ENCODE peak calls at places on chromosome X, in six cellular contexts. K, E, F, V, H and P are unnamed samples.

GRCh38 chrX:70954871-70955270 is 24.0 kb upstream of the SLC7A3 start:
- DNase-seq in V (no peak), K (no peak), F (no peak), E (no peak), H (no peak), P (no peak)

GRCh38 chrX:17405225-17405969 is 30.4 kb downstream of the NHS start:
- DNase-seq in F (no peak), E (peak), K (no peak), V (no peak), H (no peak), P (peak)

GRCh38 chrX:8879750-8880149 is 78.6 kb upstream of the FAM9A start:
- DNase-seq in K (no peak), E (peak), H (peak), F (peak), V (peak), P (peak)

GRCh38 chrX:74421181-74422028 is at the start of gene SLC16A2:
- DNase-seq in E (peak), H (peak), K (peak), F (peak), V (peak), P (peak)

GRCh38 chrX:38061335-38061734 is 55.0 kb downstream of the SYTL5 start:
- DNase-seq in F (peak), H (no peak), K (no peak), E (peak), V (no peak), P (no peak)

GRCh38 chrX:112846114-112846513 is 5.5 kb upstream of the AMOT start:
- DNase-seq in E (peak), H (no peak), V (no peak), K (no peak), F (peak), P (no peak)

GRCh38 chrX:152149648-152150047 is 11.3 kb upstream of the MAGEA10 start:
- DNase-seq in H (no peak), F (no peak), K (no peak), V (no peak), E (no peak), P (no peak)

GRCh38 chrX:24479924-24480722 is 15.0 kb downstream of the PDK3 start:
- DNase-seq in K (no peak), F (peak), V (no peak), E (peak), H (no peak), P (peak)

GRCh38 chrX:22192419-22193086 is 80.2 kb upstream of the CBLL2 start:
- DNase-seq in F (peak), E (peak), H (peak), V (peak), K (peak), P (peak)

GRCh38 chrX:42247241-42247640 is 323.9 kb upstream of the CASK start:
- DNase-seq in F (no peak), V (no peak), E (peak), H (no peak), K (no peak), P (peak)

GRCh38 chrX:39772057-39772832 is 325.5 kb downstream of the BCOR start:
- DNase-seq in H (no peak), E (peak), V (peak), K (no peak), F (peak), P (no peak)

GRCh38 chrX:84187501-84188319 is at the start of gene RPS6KA6:
- DNase-seq in H (peak), V (peak), K (peak), F (peak), E (peak), P (no peak)

GRCh38 chrX:104137496-104137895 is 19.3 kb downstream of the SLC25A53 start:
- DNase-seq in F (peak), E (no peak), V (no peak), H (no peak), K (no peak), P (no peak)

GRCh38 chrX:111645607-111646006 is 35.4 kb upstream of the ALG13 start:
- DNase-seq in H (no peak), V (no peak), F (no peak), K (no peak), E (no peak), P (no peak)

GRCh38 chrX:150577174-150577573 is 8.8 kb downstream of the MTM1 start:
- DNase-seq in V (no peak), H (no peak), E (no peak), K (no peak), F (no peak), P (no peak)

GRCh38 chrX:40380649-40381488 is 199.9 kb upstream of the ATP6AP2 start:
- DNase-seq in V (no peak), F (no peak), E (no peak), H (no peak), K (no peak), P (no peak)

GRCh38 chrX:85244411-85245210 is 820 bp downstream of the ZNF711 start:
- DNase-seq in H (peak), K (peak), V (no peak), E (peak), F (peak), P (no peak)

GRCh38 chrX:38233891-38234807 is 13.5 kb upstream of the SRPX start:
- DNase-seq in V (no peak), K (no peak), H (no peak), F (peak), E (peak), P (peak)

GRCh38 chrX:131841496-131842410 is 181.3 kb upstream of the STK26 start:
- DNase-seq in H (peak), F (peak), E (peak), K (peak), V (peak), P (peak)

GRCh38 chrX:49627030-49627777 is 28.4 kb downstream of the GAGE1 start:
- DNase-seq in K (no peak), F (no peak), E (no peak), V (peak), H (peak), P (no peak)

GRCh38 chrX:51144828-51145442 is 187.7 kb upstream of the NUDT10 start:
- DNase-seq in K (peak), E (peak), H (peak), V (peak), F (peak), P (peak)

GRCh38 chrX:7987160-7987992 is 60.2 kb upstream of the PNPLA4 start:
- DNase-seq in H (no peak), V (no peak), F (peak), K (no peak), E (peak), P (no peak)

GRCh38 chrX:120499301-120500097 is 30.4 kb upstream of the LAMP2 start:
- DNase-seq in K (no peak), H (no peak), V (no peak), F (no peak), E (peak), P (no peak)

GRCh38 chrX:41507899-41508298 is 60.8 kb downstream of the NYX start:
- DNase-seq in V (no peak), K (no peak), H (no peak), E (peak), F (peak), P (no peak)

GRCh38 chrX:55593756-55594257 is 29.4 kb upstream of the FOXR2 start:
- DNase-seq in K (no peak), E (no peak), F (no peak), H (no peak), V (no peak), P (no peak)

GRCh38 chrX:12929701-12930100 is 23.3 kb downstream of the TLR8 start:
- DNase-seq in F (no peak), H (no peak), K (no peak), E (peak), V (no peak), P (no peak)

GRCh38 chrX:14412686-14413085 is 116.7 kb upstream of the GLRA2 start:
- DNase-seq in K (no peak), V (no peak), H (no peak), F (no peak), E (no peak), P (no peak)

GRCh38 chrX:120857240-120857639 is 18.4 kb downstream of the CT47B1 start:
- DNase-seq in E (no peak), K (no peak), H (peak), F (no peak), V (peak), P (peak)

GRCh38 chrX:20488473-20488872 is 221.8 kb upstream of the RPS6KA3 start:
- DNase-seq in V (no peak), F (no peak), K (no peak), H (no peak), E (no peak), P (no peak)

GRCh38 chrX:145623453-145623852 is 194.2 kb upstream of the SLITRK2 start:
- DNase-seq in E (no peak), F (no peak), V (no peak), K (no peak), H (no peak), P (no peak)

GRCh38 chrX:10070714-10071436 is 85.9 kb upstream of the CLCN4 start:
- DNase-seq in K (no peak), E (no peak), V (no peak), F (no peak), H (no peak), P (no peak)

GRCh38 chrX:15988661-15989603 is 134.3 kb upstream of the AP1S2 start:
- DNase-seq in H (no peak), E (peak), K (no peak), F (peak), V (no peak), P (no peak)

GRCh38 chrX:129833153-129834004 is 10.3 kb downstream of the ZDHHC9 start:
- DNase-seq in H (no peak), V (no peak), K (no peak), F (peak), E (peak), P (peak)

GRCh38 chrX:67545772-67546495 is 2.1 kb downstream of the AR start:
- DNase-seq in F (peak), K (peak), H (peak), E (no peak), V (peak), P (no peak)

GRCh38 chrX:149314031-149314430 is 191.1 kb downstream of the IDS start:
- DNase-seq in E (no peak), H (no peak), K (no peak), F (no peak), V (no peak), P (no peak)

GRCh38 chrX:19793471-19793870 is 93.9 kb downstream of the SH3KBP1 start:
- DNase-seq in K (no peak), H (no peak), F (no peak), E (no peak), V (no peak), P (no peak)

GRCh38 chrX:120517936-120518335 is 42.8 kb downstream of the CUL4B start:
- DNase-seq in V (no peak), H (no peak), K (no peak), F (peak), E (peak), P (no peak)

GRCh38 chrX:18984381-18985185 is 669 bp upstream of the PHKA2 start:
- DNase-seq in H (peak), E (peak), V (peak), F (peak), K (peak), P (peak)

GRCh38 chrX:9566150-9566621 is 101.3 kb downstream of the TBL1X start:
- DNase-seq in F (peak), V (no peak), K (no peak), H (no peak), E (peak), P (peak)

GRCh38 chrX:53659039-53659438 is 27.5 kb downstream of the HUWE1 start:
- DNase-seq in H (no peak), V (no peak), K (no peak), E (no peak), F (no peak), P (no peak)
- H4K91ac ChIP-seq in H (no peak), V (no peak), K (no peak), E (no peak), F (no peak), P (no peak)

GRCh38 chrX:4936315-4936714 is 1222.9 kb upstream of the PRKX start:
- DNase-seq in F (no peak), V (no peak), K (no peak), E (no peak), H (no peak), P (no peak)
- H3K4me2 ChIP-seq in F (no peak), V (no peak), K (no peak), E (no peak), H (no peak), P (no peak)

GRCh38 chrX:53321943-53322497 is 40.6 kb upstream of the IQSEC2 start:
- DNase-seq in E (no peak), K (no peak), V (no peak), F (no peak), H (no peak), P (no peak)

GRCh38 chrX:53324085-53324484 is 42.7 kb upstream of the IQSEC2 start:
- DNase-seq in E (no peak), K (no peak), V (no peak), H (no peak), F (no peak), P (no peak)

GRCh38 chrX:53324803-53325202 is 43.4 kb upstream of the IQSEC2 start:
- DNase-seq in H (no peak), V (no peak), F (no peak), E (no peak), K (no peak), P (no peak)

GRCh38 chrX:53321216-53321942 is 40.0 kb upstream of the IQSEC2 start:
- DNase-seq in K (no peak), V (no peak), F (no peak), H (no peak), E (no peak), P (peak)

GRCh38 chrX:53323196-53323595 is 41.8 kb upstream of the IQSEC2 start:
- DNase-seq in K (no peak), H (no peak), E (no peak), V (no peak), F (no peak), P (no peak)
- H4K91ac ChIP-seq in K (no peak), H (peak), E (no peak), V (no peak), F (no peak), P (no peak)

GRCh38 chrX:45622538-45622937 is 421.9 kb upstream of the DIPK2B start:
- DNase-seq in F (peak), V (no peak), E (peak), H (no peak), K (no peak), P (peak)
- H3K4me2 ChIP-seq in F (no peak), V (no peak), E (no peak), H (no peak), K (no peak), P (no peak)

DNA sequence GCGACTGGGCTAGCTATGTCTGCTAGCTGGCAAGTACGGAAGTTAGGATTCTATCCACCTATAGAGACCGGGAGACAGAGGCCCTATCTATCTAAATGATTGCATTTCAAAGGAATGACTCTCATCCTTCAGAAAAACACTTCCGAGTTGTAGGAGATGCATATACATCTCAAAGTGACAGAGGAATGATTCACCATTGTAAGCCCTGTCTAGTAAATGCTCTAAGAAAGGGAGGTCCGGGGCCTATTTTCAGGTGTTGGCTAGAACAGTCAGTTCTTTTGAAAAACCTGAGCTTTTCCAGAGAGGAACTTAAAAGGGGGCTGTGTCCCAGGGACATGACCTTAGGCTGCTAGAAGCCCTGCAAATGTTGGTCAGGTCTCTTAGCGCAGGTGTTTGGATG is 262.9 kb upstream of the IL1RAPL1 start:
- DNase-seq in H (no peak), K (no peak), E (no peak), F (no peak), V (no peak), P (no peak)
- H4K91ac ChIP-seq in H (no peak), K (no peak), E (no peak), F (no peak), V (no peak), P (no peak)

DNA sequence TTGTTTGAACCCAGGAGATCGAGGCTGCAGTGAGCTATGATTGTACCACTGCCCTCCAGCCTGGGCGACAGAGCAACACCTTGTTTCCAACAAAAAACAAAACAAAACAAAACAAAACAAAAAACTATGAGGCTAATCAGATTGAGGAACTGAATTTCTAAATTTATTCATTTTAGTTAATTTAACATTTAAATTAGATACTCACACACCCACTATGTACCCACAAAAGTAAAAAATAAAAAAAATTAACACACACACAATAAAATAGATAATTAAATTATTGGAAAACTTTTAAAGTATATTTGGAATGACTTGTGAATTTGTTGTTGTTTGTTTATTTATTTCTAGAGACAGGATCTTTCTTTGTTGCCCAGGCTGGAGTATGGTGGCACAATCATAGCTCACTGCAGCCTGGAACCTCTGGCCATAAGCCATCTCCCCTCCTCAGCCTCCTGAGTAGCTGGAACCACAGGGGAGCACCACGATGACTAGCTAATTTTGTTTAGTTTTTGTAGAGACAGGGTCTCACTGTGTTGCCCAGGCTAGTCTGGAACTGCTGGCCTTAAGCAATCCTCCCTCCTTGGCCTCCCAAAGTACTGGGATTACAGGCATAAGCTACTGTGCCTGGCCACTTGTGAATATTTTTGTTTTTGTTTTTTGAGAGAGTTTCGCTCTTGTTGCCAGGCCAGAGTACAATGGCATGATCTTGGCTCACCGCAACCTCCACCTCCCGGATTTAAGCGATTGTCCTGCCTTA is 9.8 kb upstream of the ZNF157 start:
- DNase-seq in H (no peak), V (no peak), E (no peak), F (no peak), K (no peak), P (no peak)
- H3K4me2 ChIP-seq in H (no peak), V (no peak), E (no peak), F (no peak), K (no peak), P (no peak)

GRCh38 chrX:147405764-147406163 is 506.0 kb upstream of the FMR1 start:
- DNase-seq in V (peak), E (no peak), F (no peak), K (no peak), H (no peak), P (no peak)

GRCh38 chrX:147403075-147403474 is 508.6 kb upstream of the FMR1 start:
- DNase-seq in E (no peak), K (no peak), F (no peak), V (no peak), H (no peak), P (no peak)
- H4K91ac ChIP-seq in E (no peak), K (no peak), F (no peak), V (no peak), H (no peak), P (no peak)